ENCODE peak calls at places on chromosomes 1 and 21, in nine cellular contexts. U is GM19239, X is NCI-H1092 treated with DMSO at 0.1 percent for 48 hours, B is RPMI8226, D is activated T-helper 1 cell treated with Interleukin-2 at 50 U/mL for 16 hours, R is putamen, C is stomach, Q is astrocyte of the spinal cord, N is Right ventricle myocardium superior. M is an unnamed sample.

GRCh38 chr1:118949317-118949716 is 38.8 kb downstream of the TBX15 start:
- DNase-seq in U (no peak), X (no peak), B (no peak), D (no peak), R (no peak), C (no peak), Q (peak), N (no peak), M (no peak)

GRCh38 chr1:75615664-75616435 is 4.9 kb upstream of the SLC44A5 start:
- DNase-seq in U (no peak), X (peak), B (peak), D (no peak), R (peak), C (peak), Q (peak), N (peak), M (no peak)

GRCh38 chr1:229624906-229625871 is 733 bp downstream of the TAF5L start:
- DNase-seq in U (peak), X (peak), B (peak), D (peak), R (peak), C (peak), Q (peak), N (peak), M (peak)

GRCh38 chr1:82015444-82015843 is 214.7 kb downstream of the ADGRL2 start:
- DNase-seq in U (no peak), X (no peak), B (no peak), D (no peak), R (no peak), C (no peak), Q (no peak), N (no peak), M (no peak)

GRCh38 chr1:109787845-109788605 is 24.3 kb upstream of the EPS8L3 start:
- DNase-seq in U (no peak), X (no peak), B (no peak), D (no peak), R (no peak), C (peak), Q (no peak), N (no peak), M (peak)

GRCh38 chr1:150621497-150622113 is 7.8 kb downstream of the ENSA start:
- DNase-seq in U (peak), X (peak), B (peak), D (peak), R (no peak), C (peak), Q (peak), N (no peak), M (peak)

GRCh38 chr1:183185941-183186490 is at the start of gene LAMC2:
- DNase-seq in U (no peak), X (peak), B (no peak), D (no peak), R (peak), C (peak), Q (peak), N (no peak), M (no peak)

GRCh38 chr1:167749741-167750140 is 28.0 kb downstream of the MPZL1 start:
- DNase-seq in U (no peak), X (no peak), B (no peak), D (no peak), R (no peak), C (no peak), Q (no peak), N (no peak), M (no peak)

GRCh38 chr1:186442651-186443114 is 18.2 kb downstream of the PDC start:
- DNase-seq in U (no peak), X (no peak), B (no peak), D (no peak), R (no peak), C (no peak), Q (peak), N (no peak), M (no peak)

GRCh38 chr1:235090406-235091069 is 38.1 kb downstream of the TOMM20 start:
- DNase-seq in U (no peak), X (no peak), B (no peak), D (no peak), R (no peak), C (no peak), Q (peak), N (no peak), M (no peak)

GRCh38 chr1:110619412-110620249 is 13.5 kb upstream of the KCNA2 start:
- DNase-seq in U (peak), X (peak), B (peak), D (peak), R (peak), C (peak), Q (peak), N (peak), M (peak)

GRCh38 chr1:29382851-29383588 is 146.7 kb downstream of the PTPRU start:
- DNase-seq in U (no peak), X (no peak), B (peak), D (no peak), R (no peak), C (no peak), Q (no peak), N (no peak), M (no peak)

GRCh38 chr1:93061895-93062792 is 16.9 kb upstream of the MTF2 start:
- DNase-seq in U (no peak), X (peak), B (peak), D (peak), R (no peak), C (peak), Q (peak), N (no peak), M (peak)

GRCh38 chr1:45329445-45329844 is 2.8 kb downstream of the HPDL start:
- DNase-seq in U (no peak), X (no peak), B (no peak), D (no peak), R (no peak), C (no peak), Q (no peak), N (no peak), M (no peak)

GRCh38 chr1:203216274-203217138 is 13.0 kb downstream of the CHIT1 start:
- DNase-seq in U (peak), X (peak), B (peak), D (peak), R (peak), C (peak), Q (peak), N (no peak), M (peak)

GRCh38 chr1:26833432-26834405 is 7.2 kb downstream of the ZDHHC18 start:
- DNase-seq in U (peak), X (no peak), B (peak), D (peak), R (no peak), C (peak), Q (no peak), N (peak), M (peak)

GRCh38 chr21:21156397-21156796 is 158.2 kb downstream of the NCAM2 start:
- DNase-seq in U (no peak), X (no peak), B (no peak), D (no peak), R (no peak), C (no peak), Q (no peak), N (no peak), M (no peak)

GRCh38 chr1:171219751-171220385 is 28.4 kb upstream of the FMO1 start:
- DNase-seq in U (no peak), X (no peak), B (no peak), D (no peak), R (no peak), C (no peak), Q (peak), N (no peak), M (no peak)

GRCh38 chr21:41701749-41702148 is 65.1 kb downstream of the RIPK4 start:
- DNase-seq in U (no peak), X (no peak), B (no peak), D (no peak), R (no peak), C (no peak), Q (no peak), N (no peak), M (no peak)

GRCh38 chr21:15552914-15553491 is 176.8 kb upstream of the USP25 start:
- DNase-seq in U (no peak), X (no peak), B (no peak), D (no peak), R (peak), C (no peak), Q (peak), N (no peak), M (no peak)

GRCh38 chr1:151673407-151673806 is 43.2 kb downstream of the CELF3 start:
- DNase-seq in U (no peak), X (no peak), B (no peak), D (no peak), R (no peak), C (no peak), Q (no peak), N (no peak), M (no peak)

GRCh38 chr21:46128106-46128982 is 27.0 kb downstream of the FTCD start:
- DNase-seq in U (no peak), X (no peak), B (no peak), D (no peak), R (no peak), C (no peak), Q (no peak), N (peak), M (no peak)

GRCh38 chr1:117512728-117513321 is 93.0 kb upstream of the TENT5C start:
- DNase-seq in U (no peak), X (peak), B (peak), D (no peak), R (peak), C (no peak), Q (peak), N (no peak), M (no peak)

GRCh38 chr1:55322842-55323241 is 107.7 kb upstream of the USP24 start:
- DNase-seq in U (no peak), X (no peak), B (no peak), D (no peak), R (no peak), C (no peak), Q (no peak), N (no peak), M (no peak)

M was measured in activated CD4-positive, alpha-beta memory T cell treated with anti-CD3 and anti-CD28 coated beads, Interleukin-2, amount 10 ng/mL, durations not matched to agents 7 days and 5 days.